ENCODE peak calls at places on chromosomes 7 and 10, in five cellular contexts. Q, J, V, L and A are unnamed samples.

GRCh38 chr10:118501637-118502440 is 93.6 kb downstream of the PRLHR start:
- DNase-seq in Q (no peak), J (peak), L (peak), V (no peak), A (no peak)

GRCh38 chr10:13717936-13718772 is 131.4 kb downstream of the PRPF18 start:
- DNase-seq in Q (peak), V (peak), L (peak), J (peak), A (peak)

GRCh38 chr7:33547880-33548279 is 357.5 kb upstream of the BMPER start:
- DNase-seq in V (no peak), J (no peak), L (no peak), Q (no peak), A (peak)

GRCh38 chr7:83947260-83947659 is 247.3 kb downstream of the SEMA3A start:
- DNase-seq in L (no peak), V (no peak), J (peak), Q (no peak), A (no peak)

GRCh38 chr10:2978111-2978510 is 89.2 kb upstream of the PFKP start:
- DNase-seq in Q (no peak), V (no peak), J (peak), L (no peak), A (no peak)

GRCh38 chr10:10796774-10797415 is 220.8 kb upstream of the CELF2 start:
- DNase-seq in J (peak), Q (no peak), V (no peak), L (no peak), A (no peak)

GRCh38 chr7:102073931-102074880 is 212.5 kb upstream of the SH2B2 start:
- DNase-seq in J (no peak), V (no peak), Q (no peak), L (no peak), A (peak)

GRCh38 chr7:151276651-151277590 is 28.4 kb upstream of the SMARCD3 start:
- DNase-seq in L (peak), V (peak), J (peak), Q (peak), A (no peak)

GRCh38 chr7:113086431-113086888 is at the start of gene GPR85:
- DNase-seq in L (peak), Q (peak), J (peak), V (peak), A (no peak)

GRCh38 chr7:134593530-134594392 is 44.9 kb downstream of the AKR1B15 start:
- DNase-seq in L (peak), J (peak), Q (peak), V (peak), A (peak)

GRCh38 chr10:22259280-22259679 is 41.5 kb upstream of the EBLN1 start:
- DNase-seq in V (no peak), L (no peak), Q (no peak), J (no peak), A (no peak)

GRCh38 chr7:14495633-14496032 is 406.9 kb downstream of the DGKB start:
- DNase-seq in J (no peak), V (no peak), L (no peak), Q (no peak), A (no peak)

GRCh38 chr10:11724938-11725776 is 17.0 kb upstream of the ECHDC3 start:
- DNase-seq in L (no peak), J (peak), Q (peak), V (no peak), A (peak)

GRCh38 chr7:156152380-156152779 is 340.1 kb upstream of the SHH start:
- DNase-seq in V (no peak), L (no peak), J (no peak), Q (no peak), A (no peak)

GRCh38 chr10:22320591-22321155 is at the start of gene BMI1:
- DNase-seq in V (peak), J (peak), L (peak), Q (peak), A (no peak)

GRCh38 chr10:3136763-3137611 is 35.6 kb downstream of the PITRM1 start:
- DNase-seq in J (peak), V (no peak), Q (peak), L (no peak), A (no peak)

GRCh38 chr10:91758303-91759146 is 39.7 kb upstream of the TNKS2 start:
- DNase-seq in L (no peak), Q (peak), V (no peak), J (peak), A (peak)

GRCh38 chr7:55140221-55140980 is 121.6 kb downstream of the EGFR start:
- DNase-seq in J (peak), Q (peak), V (no peak), L (no peak), A (peak)

GRCh38 chr7:100966542-100967291 is 2.6 kb upstream of the MUC12 start:
- DNase-seq in J (no peak), Q (no peak), L (no peak), V (peak), A (no peak)

GRCh38 chr10:52423369-52423768 is 109.3 kb downstream of the DKK1 start:
- DNase-seq in L (no peak), J (peak), Q (no peak), V (no peak), A (no peak)

GRCh38 chr7:17991866-17992648 is 35.6 kb downstream of the PRPS1L1 start:
- DNase-seq in J (no peak), Q (no peak), V (no peak), L (no peak), A (no peak)

GRCh38 chr10:32938554-32939061 is 19.4 kb downstream of the ITGB1 start:
- DNase-seq in J (peak), V (no peak), L (no peak), Q (no peak), A (no peak)

GRCh38 chr7:93053209-93053945 is 64.4 kb downstream of the SAMD9 start:
- DNase-seq in Q (no peak), V (no peak), J (no peak), L (no peak), A (no peak)

GRCh38 chr10:91909178-91909677 is at the start of gene FGFBP3:
- DNase-seq in Q (no peak), J (peak), L (no peak), V (no peak), A (no peak)

GRCh38 chr7:2299131-2299829 is 15.0 kb downstream of the SNX8 start:
- DNase-seq in Q (no peak), L (no peak), V (no peak), J (no peak), A (no peak)

GRCh38 chr10:79984851-79985250 is 35.9 kb upstream of the SFTPD start:
- DNase-seq in L (no peak), Q (no peak), V (no peak), J (peak), A (no peak)

GRCh38 chr10:99917963-99918825 is 91.6 kb downstream of the DNMBP start:
- DNase-seq in Q (no peak), J (peak), L (peak), V (no peak), A (no peak)

GRCh38 chr10:78277734-78278404 is 244.2 kb downstream of the RPS24 start:
- DNase-seq in L (peak), J (no peak), V (no peak), Q (no peak), A (no peak)

GRCh38 chr7:34070486-34071323 is 165.4 kb downstream of the BMPER start:
- DNase-seq in Q (no peak), V (no peak), J (no peak), L (no peak), A (no peak)

GRCh38 chr7:55127622-55128081 is 108.8 kb downstream of the EGFR start:
- DNase-seq in J (no peak), L (no peak), Q (peak), V (no peak), A (no peak)

GRCh38 chr7:818031-818699 is 14.1 kb upstream of the SUN1 start:
- DNase-seq in V (no peak), L (no peak), J (peak), Q (no peak), A (no peak)

GRCh38 chr10:78177013-78177370 is 143.3 kb downstream of the RPS24 start:
- DNase-seq in L (no peak), J (no peak), Q (no peak), V (no peak), A (no peak)

GRCh38 chr10:14225374-14225773 is 105.3 kb downstream of the FRMD4A start:
- DNase-seq in L (no peak), J (no peak), V (no peak), Q (no peak), A (no peak)

DNA sequence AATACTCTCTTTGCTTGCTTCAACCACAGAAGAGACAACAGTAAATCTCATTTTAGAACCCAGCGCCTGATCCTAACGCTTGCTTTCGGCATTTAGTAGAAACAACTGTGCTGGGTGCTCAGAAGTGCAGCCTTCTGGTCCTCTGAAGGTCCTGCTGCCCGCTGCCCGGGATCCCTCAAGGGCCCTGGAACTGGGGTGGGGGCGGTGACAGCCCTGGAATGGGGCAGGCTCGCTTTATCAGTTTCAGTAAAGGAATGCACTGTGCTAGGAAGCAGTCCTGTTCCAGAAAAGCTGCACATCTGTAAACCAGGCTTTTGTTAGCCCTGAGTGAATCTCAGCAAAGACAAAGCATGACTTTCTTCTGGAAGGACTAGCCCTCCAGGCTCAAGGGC is 254.6 kb downstream of the TNS3 start:
- DNase-seq in V (no peak), L (no peak), J (no peak), Q (no peak), A (no peak)
- H3K4me3 ChIP-seq in V (no peak), L (no peak), J (peak), Q (peak), A (peak)

GRCh38 chr7:127589901-127590300 is 1.7 kb downstream of the ARF5 start:
- DNase-seq in J (no peak), V (no peak), L (no peak), Q (no peak), A (no peak)
- H3K4me3 ChIP-seq in J (no peak), V (peak), L (no peak), Q (no peak), A (no peak)

GRCh38 chr7:142800103-142800502 is 29.3 kb downstream of the PRSS2 start:
- DNase-seq in Q (no peak), V (no peak), L (no peak), J (no peak), A (no peak)
- H3K4me3 ChIP-seq in Q (no peak), V (no peak), L (no peak), J (no peak), A (no peak)

GRCh38 chr7:67450171-67450570 is 453.5 kb downstream of the TYW1 start:
- DNase-seq in J (no peak), V (no peak), Q (no peak), L (no peak), A (no peak)

GRCh38 chr7:67453981-67454380 is 457.3 kb downstream of the TYW1 start:
- DNase-seq in L (no peak), V (no peak), Q (no peak), J (no peak), A (no peak)

GRCh38 chr7:67455508-67455907 is 458.9 kb downstream of the TYW1 start:
- DNase-seq in J (no peak), Q (no peak), L (no peak), V (no peak), A (no peak)

GRCh38 chr7:67452516-67453026 is 455.9 kb downstream of the TYW1 start:
- DNase-seq in J (no peak), L (no peak), V (no peak), Q (no peak), A (no peak)

GRCh38 chr7:67453580-67453979 is 456.9 kb downstream of the TYW1 start:
- DNase-seq in J (no peak), L (no peak), V (no peak), Q (no peak), A (no peak)
- H3K4me3 ChIP-seq in J (no peak), L (no peak), V (no peak), Q (no peak), A (no peak)

DNA sequence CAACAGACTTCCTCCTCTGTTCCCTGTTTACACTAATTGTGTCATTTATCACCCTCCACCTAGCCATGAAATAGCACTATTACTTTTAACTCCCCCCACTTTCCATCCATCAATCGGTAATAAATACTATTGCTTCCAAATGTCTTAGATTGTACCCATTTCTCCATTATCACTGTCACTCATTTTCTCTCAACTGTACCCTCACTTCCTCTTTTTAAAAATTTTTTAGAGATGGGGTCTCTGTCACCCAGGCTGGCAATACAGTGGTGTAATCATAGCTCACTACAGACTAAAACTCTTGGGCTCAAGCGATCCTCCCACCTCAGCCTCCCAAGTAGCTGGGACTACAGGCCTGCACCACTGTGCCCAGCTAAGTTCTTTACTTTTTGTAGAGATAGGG is 123.5 kb upstream of the EGR2 start:
- DNase-seq in V (no peak), L (no peak), J (no peak), Q (no peak), A (no peak)
- H3K4me3 ChIP-seq in V (no peak), L (no peak), J (no peak), Q (no peak), A (no peak)

GRCh38 chr7:98640375-98640774 is 23.3 kb downstream of the NPTX2 start:
- DNase-seq in V (no peak), L (no peak), Q (no peak), J (no peak), A (no peak)
- H3K4me3 ChIP-seq in V (no peak), L (no peak), Q (no peak), J (no peak), A (no peak)